ENCODE peak calls at places on chromosomes 2 and 18, in five cellular contexts. I is mammary epithelial cell, G is brain microvascular endothelial cell, V is GM12865, F is H1. Y is an unnamed sample.
A peak's percentile ranks its signal among the peaks of the same experiment; 100 is the strongest.

GRCh38 chr2:75698928-75699327 is 11.8 kb downstream of the GCFC2 start:
- DNase-seq in G (no peak), V (no peak), I (no peak), F (no peak), Y (no peak)

GRCh38 chr18:74472312-74472711 is 15.2 kb upstream of the DIPK1C start:
- DNase-seq in F (no peak), V (no peak), G (no peak), I (no peak), Y (no peak)

GRCh38 chr2:221571391-221572179 is 519 bp downstream of the EPHA4 start:
- DNase-seq in I (peak; percentile 46), F (peak; percentile 73), G (peak; percentile 32), V (peak; percentile 4), Y (peak; percentile 32)

GRCh38 chr2:190043441-190043840 is 19.1 kb downstream of the MSTN start:
- DNase-seq in G (no peak), I (no peak), F (no peak), V (no peak), Y (peak; percentile 4)

GRCh38 chr2:39649491-39649890 is 16.2 kb upstream of the TMEM178A start:
- DNase-seq in V (no peak), I (no peak), G (no peak), F (no peak), Y (no peak)

GRCh38 chr18:10579079-10579867 is 53.4 kb downstream of the NAPG start:
- DNase-seq in G (peak; percentile 47), F (no peak), I (no peak), V (no peak), Y (peak; percentile 55)

GRCh38 chr18:51288582-51288981 is 91.1 kb upstream of the MEX3C start:
- DNase-seq in I (no peak), V (no peak), F (no peak), G (no peak), Y (no peak)

GRCh38 chr2:59276917-59277316 is 1035.8 kb upstream of the FANCL start:
- DNase-seq in I (no peak), G (no peak), V (no peak), F (no peak), Y (no peak)

GRCh38 chr2:68357608-68358337 is 7.3 kb upstream of the PLEK start:
- DNase-seq in V (peak; percentile 78), F (peak; percentile 56), G (peak; percentile 56), I (peak; percentile 53), Y (peak; percentile 74)

GRCh38 chr2:28101892-28102291 is 211.4 kb downstream of the BABAM2 start:
- DNase-seq in I (no peak), V (no peak), F (no peak), G (no peak), Y (no peak)

GRCh38 chr2:80326214-80326613 is 21.7 kb upstream of the LRRTM1 start:
- DNase-seq in V (peak; percentile 38), G (no peak), F (no peak), I (no peak), Y (peak; percentile 55)

GRCh38 chr2:3451926-3452671 is 67.2 kb downstream of the ADI1 start:
- DNase-seq in I (no peak), V (no peak), F (peak; percentile 43), G (no peak), Y (no peak)

GRCh38 chr2:99571609-99572344 is 82.0 kb upstream of the REV1 start:
- DNase-seq in V (no peak), I (no peak), F (no peak), G (no peak), Y (no peak)

GRCh38 chr2:219249203-219249980 is 3.7 kb upstream of the TUBA4B start:
- DNase-seq in I (peak; percentile 92), G (peak; percentile 15), F (no peak), V (peak; percentile 70), Y (peak; percentile 99)

GRCh38 chr2:43158259-43158880 is 68.0 kb downstream of the ZFP36L2 start:
- DNase-seq in G (peak; percentile 68), F (no peak), V (peak; percentile 49), I (peak; percentile 94), Y (peak; percentile 92)

GRCh38 chr2:76391663-76392062 is 680.9 kb upstream of the GCFC2 start:
- DNase-seq in V (no peak), G (no peak), F (no peak), I (no peak), Y (no peak)

GRCh38 chr18:66329716-66330115 is 274.2 kb downstream of the CDH19 start:
- DNase-seq in G (no peak), F (no peak), I (no peak), V (no peak), Y (no peak)

GRCh38 chr2:234676109-234676858 is 179.4 kb upstream of the ARL4C start:
- DNase-seq in G (no peak), I (peak; percentile 22), V (no peak), F (no peak), Y (peak; percentile 62)

GRCh38 chr2:46267616-46268015 is 29.6 kb upstream of the EPAS1 start:
- DNase-seq in F (no peak), G (no peak), V (no peak), I (no peak), Y (no peak)

GRCh38 chr18:70523798-70524182 is 234.9 kb downstream of the SOCS6 start:
- DNase-seq in V (no peak), F (no peak), I (no peak), G (no peak), Y (no peak)

GRCh38 chr2:80454628-80455027 is 150.1 kb upstream of the LRRTM1 start:
- DNase-seq in V (no peak), I (no peak), G (no peak), F (no peak), Y (no peak)

GRCh38 chr2:189337648-189338047 is 103.6 kb upstream of the WDR75 start:
- DNase-seq in G (no peak), I (no peak), F (no peak), V (no peak), Y (peak; percentile 52)

GRCh38 chr18:12048010-12048826 is 45.4 kb upstream of the ANKRD62 start:
- DNase-seq in V (no peak), G (no peak), F (peak; percentile 84), I (no peak), Y (no peak)

GRCh38 chr18:59980052-59980668 is 80.4 kb downstream of the PMAIP1 start:
- DNase-seq in G (no peak), I (no peak), F (no peak), V (no peak), Y (no peak)

GRCh38 chr2:216673609-216674008 is 21.7 kb downstream of the IGFBP5 start:
- DNase-seq in F (no peak), I (no peak), V (no peak), G (no peak), Y (no peak)

GRCh38 chr2:68483011-68483410 is 15.6 kb downstream of the APLF start:
- DNase-seq in G (no peak), V (no peak), F (no peak), I (no peak), Y (no peak)

GRCh38 chr2:207163815-207164747 is 1.7 kb downstream of the KLF7 start:
- DNase-seq in G (no peak), F (no peak), I (peak; percentile 54), V (peak; percentile 50), Y (peak; percentile 62)

GRCh38 chr2:129908721-129909373 is 70.6 kb upstream of the RAB6C start:
- DNase-seq in F (peak; percentile 47), V (no peak), G (no peak), I (no peak), Y (no peak)

GRCh38 chr2:42132066-42132965 is 36.8 kb upstream of the EML4 start:
- DNase-seq in F (no peak), V (no peak), G (peak; percentile 49), I (peak; percentile 56), Y (no peak)

GRCh38 chr2:42135381-42136312 is 33.5 kb upstream of the EML4 start:
- DNase-seq in V (peak; percentile 20), I (no peak), F (no peak), G (no peak), Y (no peak)

GRCh38 chr2:42133771-42134195 is 35.4 kb upstream of the EML4 start:
- DNase-seq in V (no peak), I (no peak), G (no peak), F (no peak), Y (no peak)

GRCh38 chr2:42129947-42130346 is 39.2 kb upstream of the EML4 start:
- DNase-seq in F (no peak), V (no peak), I (no peak), G (no peak), Y (no peak)

GRCh38 chr2:42132966-42133641 is 36.0 kb upstream of the EML4 start:
- DNase-seq in F (peak; percentile 65), I (peak; percentile 93), V (peak; percentile 92), G (peak; percentile 96), Y (peak; percentile 93)
- H3K4me3 ChIP-seq in F (no peak overlapping the region), I (no peak overlapping the region), V (peak overlapping the region; percentile 3), G (peak overlapping the region; percentile 17), Y (no peak overlapping the region)

GRCh38 chr2:44623622-44624351 is 262.0 kb downstream of the CAMKMT start:
- DNase-seq in I (no peak), F (no peak), G (no peak), V (no peak), Y (no peak)
- TF ChIP-seq CTCF in I (no peak), F (no peak), G (no peak), V (no peak), Y (peak; percentile 7)

GRCh38 chr2:152167070-152167469 is 8.5 kb downstream of the STAM2 start:
- DNase-seq in V (peak; percentile 29), I (no peak), G (no peak), F (no peak), Y (no peak)

GRCh38 chr2:152165780-152166179 is 9.8 kb downstream of the STAM2 start:
- DNase-seq in V (no peak), I (no peak), F (no peak), G (no peak), Y (no peak)

GRCh38 chr2:152162141-152162540 is 13.4 kb downstream of the STAM2 start:
- DNase-seq in I (no peak), F (no peak), V (no peak), G (no peak), Y (no peak)

GRCh38 chr2:152165306-152165705 is 10.3 kb downstream of the STAM2 start:
- DNase-seq in F (no peak), I (no peak), G (no peak), V (no peak), Y (no peak)

GRCh38 chr2:152166633-152167032 is 8.9 kb downstream of the STAM2 start:
- DNase-seq in G (no peak), V (peak; percentile 73), F (no peak), I (no peak), Y (no peak)
- H3K4me3 ChIP-seq in G (no peak overlapping the region), V (peak overlapping the region; percentile 54), F (no peak overlapping the region), I (no peak overlapping the region), Y (no peak overlapping the region)

DNA sequence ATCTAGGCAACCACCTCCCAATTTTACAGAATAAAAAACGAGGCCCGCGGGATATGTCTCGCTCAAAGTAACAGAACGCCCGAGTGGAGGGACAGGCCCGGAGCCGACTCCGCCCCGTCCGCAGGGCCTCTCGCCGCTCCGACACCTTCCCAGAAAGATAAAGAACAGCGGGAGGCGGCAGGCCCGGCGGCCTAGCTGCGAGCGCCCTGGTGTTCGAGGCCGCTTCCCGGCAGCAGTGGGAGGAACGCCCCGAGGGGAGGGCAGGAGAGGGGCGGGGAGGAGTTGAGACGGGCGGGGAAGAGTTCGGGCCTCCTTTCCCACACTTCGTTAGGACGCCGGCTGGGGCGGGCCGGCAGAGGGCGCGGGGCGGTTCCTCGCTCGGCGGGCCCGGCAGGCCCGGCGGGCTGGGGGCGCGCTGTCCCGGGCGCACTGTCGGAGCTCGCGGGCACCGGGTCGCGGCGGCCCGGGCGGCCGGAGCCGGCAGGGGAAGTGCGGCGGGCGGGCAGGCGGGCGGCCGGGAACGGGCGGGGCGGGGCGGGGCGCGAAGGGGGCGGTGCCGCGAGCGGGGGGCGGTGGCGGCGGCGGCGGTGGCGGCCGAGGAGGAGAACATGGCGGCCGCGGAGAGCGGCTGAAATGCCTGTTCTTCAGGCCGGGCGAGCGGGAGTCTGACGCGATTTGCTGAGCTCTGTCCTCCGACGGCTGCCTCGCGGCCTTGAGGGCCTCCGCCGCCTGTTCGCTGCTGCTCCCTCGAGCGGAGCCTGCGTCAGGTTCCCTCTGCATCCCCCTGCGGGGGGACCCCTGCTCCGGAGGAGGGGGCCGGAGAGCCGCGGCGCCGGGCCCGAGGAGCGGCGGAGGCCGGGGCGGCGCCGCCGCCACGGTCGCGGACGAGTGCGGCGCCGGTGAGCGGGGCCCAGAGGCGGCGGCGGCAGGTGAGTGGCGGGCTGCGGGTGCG is at the start of gene NCOA1:
- DNase-seq in F (peak; percentile 89), I (peak; percentile 77), G (peak; percentile 83), V (peak; percentile 94), Y (peak; percentile 84)
- TF ChIP-seq CTCF in F (peak; percentile 29), I (no peak), G (peak; percentile 30), V (peak; percentile 31), Y (no peak)

Y was measured in epithelial cell of esophagus.